ENCODE peak calls at places on chromosome 6, in nine cellular contexts. One of them, this sample, is unnamed.
A peak's percentile ranks its signal among the peaks of the same experiment; 100 is the strongest.

GRCh38 chr6:94300424-94301144 is 881.2 kb upstream of the EPHA7 start:
- DNase-seq in GM18507: no peak
- DNase-seq in aorta: no peak
- DNase-seq in RCC 7860: no peak
- DNase-seq in amygdala: no peak
- DNase-seq in neural crest cell: no peak
- DNase-seq in HFFc6: no peak
- DNase-seq in WTC11: no peak
- DNase-seq in upper lobe of right lung: peak; percentile 53
- DNase-seq in this sample: no peak

GRCh38 chr6:118285791-118286190 is 262.3 kb upstream of the PLN start:
- DNase-seq in HFFc6: no peak
- DNase-seq in RCC 7860: no peak
- DNase-seq in amygdala: no peak
- DNase-seq in upper lobe of right lung: no peak
- DNase-seq in GM18507: no peak
- DNase-seq in neural crest cell: no peak
- DNase-seq in aorta: no peak
- DNase-seq in WTC11: no peak
- DNase-seq in this sample: no peak

GRCh38 chr6:161374971-161375873 is 101.4 kb upstream of the AGPAT4 start:
- DNase-seq in upper lobe of right lung: peak; percentile 89
- DNase-seq in WTC11: peak; percentile 57
- DNase-seq in aorta: peak; percentile 86
- DNase-seq in GM18507: no peak
- DNase-seq in HFFc6: no peak
- DNase-seq in amygdala: peak; percentile 43
- DNase-seq in RCC 7860: no peak
- DNase-seq in neural crest cell: no peak
- DNase-seq in this sample: no peak

GRCh38 chr6:62086047-62086446 is 200.0 kb downstream of the KHDRBS2 start:
- DNase-seq in upper lobe of right lung: no peak
- DNase-seq in HFFc6: no peak
- DNase-seq in aorta: no peak
- DNase-seq in WTC11: no peak
- DNase-seq in neural crest cell: no peak
- DNase-seq in GM18507: no peak
- DNase-seq in RCC 7860: no peak
- DNase-seq in amygdala: no peak
- DNase-seq in this sample: no peak

GRCh38 chr6:52337633-52338290 is 24.2 kb upstream of the PAQR8 start:
- DNase-seq in aorta: no peak
- DNase-seq in GM18507: no peak
- DNase-seq in HFFc6: no peak
- DNase-seq in upper lobe of right lung: no peak
- DNase-seq in neural crest cell: no peak
- DNase-seq in WTC11: no peak
- DNase-seq in RCC 7860: no peak
- DNase-seq in amygdala: no peak
- DNase-seq in this sample: no peak

GRCh38 chr6:166310634-166311033 is 2.4 kb upstream of the PRR18 start:
- DNase-seq in WTC11: no peak
- DNase-seq in GM18507: no peak
- DNase-seq in HFFc6: no peak
- DNase-seq in RCC 7860: no peak
- DNase-seq in upper lobe of right lung: no peak
- DNase-seq in aorta: no peak
- DNase-seq in amygdala: no peak
- DNase-seq in neural crest cell: no peak
- DNase-seq in this sample: no peak

GRCh38 chr6:16761469-16762264 is 407 bp upstream of the ATXN1 start:
- DNase-seq in HFFc6: peak; percentile 89
- DNase-seq in amygdala: peak; percentile 60
- DNase-seq in WTC11: peak; percentile 87
- DNase-seq in upper lobe of right lung: peak; percentile 94
- DNase-seq in neural crest cell: peak; percentile 60
- DNase-seq in aorta: peak; percentile 96
- DNase-seq in GM18507: no peak
- DNase-seq in RCC 7860: peak; percentile 80
- DNase-seq in this sample: peak; percentile 48

GRCh38 chr6:1113921-1114320 is 198.0 kb upstream of the FOXQ1 start:
- DNase-seq in WTC11: no peak
- DNase-seq in neural crest cell: no peak
- DNase-seq in HFFc6: no peak
- DNase-seq in RCC 7860: no peak
- DNase-seq in GM18507: no peak
- DNase-seq in amygdala: no peak
- DNase-seq in upper lobe of right lung: no peak
- DNase-seq in aorta: no peak
- DNase-seq in this sample: no peak

GRCh38 chr6:107114213-107114871 is 973 bp downstream of the BEND3 start:
- DNase-seq in amygdala: peak; percentile 62
- DNase-seq in aorta: peak; percentile 96
- DNase-seq in GM18507: peak; percentile 81
- DNase-seq in WTC11: peak; percentile 82
- DNase-seq in HFFc6: peak; percentile 81
- DNase-seq in neural crest cell: peak; percentile 74
- DNase-seq in upper lobe of right lung: peak; percentile 94
- DNase-seq in RCC 7860: peak; percentile 59
- DNase-seq in this sample: peak; percentile 82

GRCh38 chr6:63307581-63308246 is 12.1 kb downstream of the LGSN start:
- DNase-seq in RCC 7860: peak; percentile 38
- DNase-seq in neural crest cell: no peak
- DNase-seq in HFFc6: peak; percentile 67
- DNase-seq in upper lobe of right lung: no peak
- DNase-seq in amygdala: no peak
- DNase-seq in WTC11: no peak
- DNase-seq in GM18507: no peak
- DNase-seq in aorta: no peak
- DNase-seq in this sample: peak; percentile 2

GRCh38 chr6:124924333-124924759 is 37.9 kb upstream of the RNF217 start:
- DNase-seq in amygdala: no peak
- DNase-seq in aorta: no peak
- DNase-seq in HFFc6: peak; percentile 25
- DNase-seq in GM18507: no peak
- DNase-seq in RCC 7860: no peak
- DNase-seq in WTC11: no peak
- DNase-seq in upper lobe of right lung: no peak
- DNase-seq in neural crest cell: no peak
- DNase-seq in this sample: no peak

GRCh38 chr6:72716916-72717315 is 95.1 kb downstream of the KCNQ5 start:
- DNase-seq in HFFc6: no peak
- DNase-seq in neural crest cell: no peak
- DNase-seq in upper lobe of right lung: no peak
- DNase-seq in WTC11: no peak
- DNase-seq in GM18507: no peak
- DNase-seq in aorta: no peak
- DNase-seq in RCC 7860: no peak
- DNase-seq in amygdala: no peak
- DNase-seq in this sample: no peak

GRCh38 chr6:113651120-113651519 is 206.0 kb upstream of the MARCKS start:
- DNase-seq in RCC 7860: no peak
- DNase-seq in amygdala: peak; percentile 17
- DNase-seq in WTC11: no peak
- DNase-seq in HFFc6: no peak
- DNase-seq in upper lobe of right lung: no peak
- DNase-seq in GM18507: no peak
- DNase-seq in neural crest cell: no peak
- DNase-seq in aorta: no peak
- DNase-seq in this sample: no peak

GRCh38 chr6:1770435-1770843 is 160.7 kb downstream of the FOXC1 start:
- DNase-seq in upper lobe of right lung: no peak
- DNase-seq in aorta: no peak
- DNase-seq in GM18507: peak; percentile 20
- DNase-seq in HFFc6: peak; percentile 6
- DNase-seq in amygdala: no peak
- DNase-seq in RCC 7860: no peak
- DNase-seq in neural crest cell: no peak
- DNase-seq in WTC11: no peak
- DNase-seq in this sample: no peak

GRCh38 chr6:44828780-44829179 is 441.3 kb downstream of the CDC5L start:
- DNase-seq in amygdala: no peak
- DNase-seq in HFFc6: no peak
- DNase-seq in aorta: no peak
- DNase-seq in upper lobe of right lung: no peak
- DNase-seq in neural crest cell: no peak
- DNase-seq in WTC11: no peak
- DNase-seq in GM18507: no peak
- DNase-seq in RCC 7860: no peak
- DNase-seq in this sample: no peak

GRCh38 chr6:144346719-144347446 is 61.7 kb downstream of the UTRN start:
- DNase-seq in neural crest cell: no peak
- DNase-seq in aorta: no peak
- DNase-seq in WTC11: no peak
- DNase-seq in HFFc6: peak; percentile 57
- DNase-seq in RCC 7860: peak; percentile 51
- DNase-seq in amygdala: no peak
- DNase-seq in GM18507: no peak
- DNase-seq in upper lobe of right lung: no peak
- DNase-seq in this sample: no peak

GRCh38 chr6:37160922-37161778 is 8.8 kb upstream of the PIM1 start:
- DNase-seq in GM18507: no peak
- DNase-seq in aorta: no peak
- DNase-seq in RCC 7860: no peak
- DNase-seq in amygdala: no peak
- DNase-seq in upper lobe of right lung: no peak
- DNase-seq in WTC11: no peak
- DNase-seq in HFFc6: peak; percentile 42
- DNase-seq in neural crest cell: no peak
- DNase-seq in this sample: no peak

GRCh38 chr6:53960311-53960710 is 150.9 kb upstream of the MLIP start:
- DNase-seq in upper lobe of right lung: no peak
- DNase-seq in WTC11: no peak
- DNase-seq in amygdala: no peak
- DNase-seq in HFFc6: peak; percentile 67
- DNase-seq in GM18507: no peak
- DNase-seq in RCC 7860: peak; percentile 13
- DNase-seq in aorta: no peak
- DNase-seq in neural crest cell: no peak
- DNase-seq in this sample: no peak

GRCh38 chr6:5457983-5458683 is 196.8 kb downstream of the FARS2 start:
- DNase-seq in neural crest cell: no peak
- DNase-seq in GM18507: no peak
- DNase-seq in RCC 7860: peak; percentile 19
- DNase-seq in upper lobe of right lung: peak; percentile 83
- DNase-seq in HFFc6: no peak
- DNase-seq in WTC11: no peak
- DNase-seq in aorta: peak; percentile 72
- DNase-seq in amygdala: no peak
- DNase-seq in this sample: no peak

GRCh38 chr6:39924283-39924682 is 10.0 kb downstream of the MOCS1 start:
- DNase-seq in RCC 7860: no peak
- DNase-seq in WTC11: no peak
- DNase-seq in neural crest cell: no peak
- DNase-seq in HFFc6: no peak
- DNase-seq in GM18507: no peak
- DNase-seq in aorta: no peak
- DNase-seq in amygdala: no peak
- DNase-seq in upper lobe of right lung: no peak
- DNase-seq in this sample: no peak

GRCh38 chr6:136526196-136526930 is 23.9 kb downstream of the MAP7 start:
- DNase-seq in GM18507: no peak
- DNase-seq in WTC11: peak; percentile 72
- DNase-seq in RCC 7860: peak; percentile 56
- DNase-seq in aorta: no peak
- DNase-seq in neural crest cell: peak; percentile 35
- DNase-seq in upper lobe of right lung: peak; percentile 76
- DNase-seq in amygdala: peak; percentile 46
- DNase-seq in HFFc6: peak; percentile 45
- DNase-seq in this sample: no peak